ENCODE peak calls at places on chromosomes 5 and 9, in five cellular contexts. W is upper lobe of right lung, L is spleen, I is fibroblast of lung, F is small intestine. D is an unnamed sample.

GRCh38 chr5:178560911-178561310 is 29.3 kb downstream of the COL23A1 start:
- DNase-seq in W (no peak), L (no peak), I (no peak), F (no peak), D (no peak)

GRCh38 chr9:114033397-114034103 is 44.5 kb downstream of the AMBP start:
- DNase-seq in W (no peak), L (peak; percentile 63), I (peak; percentile 27), F (no peak), D (no peak)

GRCh38 chr5:139817970-139818369 is 22.4 kb downstream of the PSD2 start:
- DNase-seq in W (peak; percentile 15), L (no peak), I (no peak), F (no peak), D (no peak)

GRCh38 chr5:123696948-123697347 is 185.0 kb downstream of the CSNK1G3 start:
- DNase-seq in W (no peak), L (no peak), I (peak; percentile 38), F (no peak), D (peak; percentile 80)

GRCh38 chr9:25960235-25960634 is 282.0 kb upstream of the TUSC1 start:
- DNase-seq in W (no peak), L (no peak), I (no peak), F (no peak), D (no peak)

GRCh38 chr9:16000826-16001225 is 448.0 kb downstream of the CCDC171 start:
- DNase-seq in W (no peak), L (no peak), I (peak; percentile 89), F (no peak), D (no peak)

GRCh38 chr5:77560677-77561263 is 68.7 kb upstream of the WDR41 start:
- DNase-seq in W (no peak), L (no peak), I (peak; percentile 69), F (peak; percentile 30), D (peak; percentile 70)

GRCh38 chr9:94741856-94742255 is 15.4 kb downstream of the AOPEP start:
- DNase-seq in W (no peak), L (no peak), I (no peak), F (no peak), D (no peak)

GRCh38 chr9:135500071-135500524 is 384 bp upstream of the MRPS2 start:
- DNase-seq in W (no peak), L (no peak), I (peak; percentile 63), F (no peak), D (peak; percentile 68)

GRCh38 chr5:155665371-155665770 is 651.8 kb downstream of the KIF4B start:
- DNase-seq in W (no peak), L (no peak), I (no peak), F (no peak), D (no peak)

GRCh38 chr5:180807654-180808414 is 5.2 kb upstream of the MGAT1 start:
- DNase-seq in W (no peak), L (no peak), I (no peak), F (no peak), D (peak; percentile 70)

GRCh38 chr5:67238191-67238590 is 41.6 kb upstream of the CD180 start:
- DNase-seq in W (no peak), L (no peak), I (peak; percentile 40), F (no peak), D (no peak)

GRCh38 chr9:131721096-131721495 is 18.8 kb downstream of the RAPGEF1 start:
- DNase-seq in W (no peak), L (peak; percentile 58), I (no peak), F (no peak), D (no peak)

GRCh38 chr9:33289501-33289900 is 815 bp upstream of the NFX1 start:
- DNase-seq in W (peak; percentile 66), L (peak; percentile 84), I (no peak), F (no peak), D (peak; percentile 43)

GRCh38 chr5:39906146-39906545 is 481.4 kb upstream of the DAB2 start:
- DNase-seq in W (no peak), L (no peak), I (peak; percentile 21), F (no peak), D (peak; percentile 15)

GRCh38 chr5:122173484-122174191 is 44.3 kb downstream of the ZNF474 start:
- DNase-seq in W (no peak), L (no peak), I (no peak), F (no peak), D (no peak)

GRCh38 chr9:69579032-69579748 is 93.0 kb downstream of the APBA1 start:
- DNase-seq in W (no peak), L (no peak), I (no peak), F (peak; percentile 11), D (no peak)

GRCh38 chr5:73499756-73500155 is 1.5 kb downstream of the BTF3 start:
- DNase-seq in W (no peak), L (no peak), I (no peak), F (no peak), D (no peak)

GRCh38 chr5:9057406-9058000 is 488.4 kb downstream of the SEMA5A start:
- DNase-seq in W (no peak), L (no peak), I (peak; percentile 43), F (peak; percentile 70), D (no peak)

GRCh38 chr5:54820346-54820745 is 165.0 kb downstream of the ESM1 start:
- DNase-seq in W (no peak), L (no peak), I (peak; percentile 28), F (no peak), D (peak; percentile 55)

GRCh38 chr5:15645376-15645775 is 145.4 kb downstream of the FBXL7 start:
- DNase-seq in W (no peak), L (no peak), I (peak; percentile 12), F (no peak), D (peak; percentile 67)

GRCh38 chr9:23829580-23830458 is 3.8 kb upstream of the ELAVL2 start:
- DNase-seq in W (no peak), L (no peak), I (peak; percentile 1), F (no peak), D (peak; percentile 49)

GRCh38 chr5:97728920-97729319 is 545.9 kb upstream of the RIOK2 start:
- DNase-seq in W (no peak), L (no peak), I (no peak), F (no peak), D (no peak)

GRCh38 chr5:126831175-126831574 is 54.2 kb downstream of the LMNB1 start:
- DNase-seq in W (no peak), L (no peak), I (no peak), F (no peak), D (no peak)

GRCh38 chr5:150142800-150143724 is 12.6 kb downstream of the PDGFRB start:
- DNase-seq in W (no peak), L (no peak), I (peak; percentile 97), F (no peak), D (peak; percentile 97)

GRCh38 chr5:99104538-99105132 is 175.8 kb upstream of the CHD1 start:
- DNase-seq in W (no peak), L (no peak), I (peak; percentile 58), F (peak; percentile 20), D (peak; percentile 67)

GRCh38 chr5:56900858-56901578 is 8.4 kb upstream of the SETD9 start:
- DNase-seq in W (no peak), L (no peak), I (peak; percentile 58), F (peak; percentile 58), D (peak; percentile 64)

GRCh38 chr5:105961572-105961971 is 1709.2 kb downstream of the EFNA5 start:
- DNase-seq in W (no peak), L (no peak), I (no peak), F (no peak), D (no peak)

GRCh38 chr9:83572524-83572923 is 34.3 kb upstream of the FRMD3 start:
- DNase-seq in W (no peak), L (no peak), I (no peak), F (no peak), D (no peak)
- H3K4me3 ChIP-seq in W (no peak overlapping the region), L (no peak overlapping the region), I (no peak overlapping the region), F (no peak overlapping the region), D (no peak overlapping the region)

DNA sequence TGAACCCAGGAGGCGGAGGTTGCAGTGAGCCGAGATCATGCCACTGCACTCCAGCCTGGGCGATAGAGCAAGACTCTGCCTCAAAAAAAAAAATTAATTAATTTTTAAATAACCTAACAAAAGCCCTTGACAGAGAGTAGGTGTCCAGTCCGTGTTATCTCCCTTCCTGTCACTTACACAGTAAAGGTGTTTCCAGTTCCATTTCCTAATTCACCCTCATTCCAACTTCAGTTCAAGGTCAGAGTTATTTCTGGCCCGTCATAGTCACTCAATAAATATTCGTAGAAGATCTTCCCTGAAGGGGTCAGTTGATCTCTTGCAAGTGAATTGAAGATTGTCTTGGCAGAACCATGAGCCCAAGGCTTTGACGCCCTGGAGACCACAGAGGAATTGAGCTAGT is 16.4 kb upstream of the ERGIC1 start:
- DNase-seq in W (no peak), L (no peak), I (no peak), F (no peak), D (no peak)
- H3K27ac ChIP-seq in W (no peak overlapping the region), L (no peak overlapping the region), I (no peak overlapping the region), F (no peak overlapping the region), D (no peak overlapping the region)

GRCh38 chr5:115948013-115948605 is 14.2 kb upstream of the LVRN start:
- DNase-seq in W (no peak), L (no peak), I (peak; percentile 69), F (no peak), D (peak; percentile 81)

GRCh38 chr5:115952579-115952978 is 9.7 kb upstream of the LVRN start:
- DNase-seq in W (no peak), L (no peak), I (no peak), F (no peak), D (no peak)

GRCh38 chr5:115946655-115947054 is 15.6 kb upstream of the LVRN start:
- DNase-seq in W (no peak), L (no peak), I (no peak), F (no peak), D (peak; percentile 84)

GRCh38 chr5:115947260-115947659 is 15.0 kb upstream of the LVRN start:
- DNase-seq in W (no peak), L (no peak), I (peak; percentile 10), F (no peak), D (peak; percentile 84)

GRCh38 chr5:115949096-115949495 is 13.2 kb upstream of the LVRN start:
- DNase-seq in W (no peak), L (no peak), I (peak; percentile 3), F (no peak), D (peak; percentile 53)
- H3K4me1 ChIP-seq in W (no peaks in the 10 kb centered on the region), L (no peaks in the 10 kb centered on the region), I (peaks cover 2% of the 10 kb centered on the region), F (no peaks in the 10 kb centered on the region), D (peaks cover 37% of the 10 kb centered on the region)

DNA sequence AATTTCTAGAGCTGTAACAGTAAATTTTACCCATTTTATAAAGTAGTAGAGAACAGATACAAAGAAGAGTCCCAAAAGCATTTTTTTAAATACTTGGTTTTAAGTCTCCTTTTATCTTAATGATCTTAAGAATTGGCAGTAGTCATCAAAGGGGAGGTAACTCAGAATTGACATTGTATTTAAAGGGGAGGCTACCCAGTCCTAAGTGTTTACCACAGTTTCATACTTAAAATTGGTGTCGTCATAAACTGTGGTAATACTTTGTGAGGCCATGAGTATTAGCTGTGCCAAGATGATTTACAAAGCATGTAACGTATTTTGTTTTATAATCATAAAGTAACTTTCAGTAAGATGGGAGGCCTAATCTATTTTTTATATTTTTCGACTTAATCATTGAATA is 14.8 kb downstream of the SLC25A46 start:
- DNase-seq in W (no peak), L (no peak), I (peak; percentile 11), F (no peak), D (no peak)
- H3K4me3 ChIP-seq in W (no peak overlapping the region), L (no peak overlapping the region), I (no peak overlapping the region), F (no peak overlapping the region), D (no peak overlapping the region)